ENCODE peak calls at places on chromosomes 5 and 9, in eight cellular contexts. A is cardiac fibroblast; L is mucosa of descending colon; U is brain microvascular endothelial cell; Y is heart left ventricle; O is K562; C is CD8-positive, alpha-beta T cell; P is PC-9. H is an unnamed sample.
A peak's percentile ranks its signal among the peaks of the same experiment; 100 is the strongest.

GRCh38 chr5:130110333-130110732 is 206.1 kb downstream of the CHSY3 start:
- DNase-seq in A (peak; percentile 25), L (no peak), U (peak; percentile 61), Y (no peak), O (no peak), C (no peak), P (no peak), H (no peak)

GRCh38 chr9:21883642-21884041 is 81.2 kb downstream of the MTAP start:
- DNase-seq in A (no peak), L (no peak), U (no peak), Y (no peak), O (no peak), C (no peak), P (no peak), H (no peak)

GRCh38 chr9:128051932-128052734 is 15.0 kb downstream of the NAIF1 start:
- DNase-seq in A (no peak), L (peak; percentile 58), U (no peak), Y (no peak), O (no peak), C (no peak), P (peak; percentile 86), H (no peak)

GRCh38 chr9:93093081-93093448 is 3.0 kb upstream of the CARD19 start:
- DNase-seq in A (no peak), L (no peak), U (no peak), Y (peak; percentile 17), O (no peak), C (no peak), P (no peak), H (no peak)

GRCh38 chr5:13249854-13250253 is 694.6 kb downstream of the DNAH5 start:
- DNase-seq in A (no peak), L (no peak), U (no peak), Y (no peak), O (no peak), C (no peak), P (no peak), H (no peak)

GRCh38 chr5:176671399-176671798 is 24.1 kb downstream of the TSPAN17 start:
- DNase-seq in A (no peak), L (no peak), U (no peak), Y (no peak), O (no peak), C (no peak), P (no peak), H (no peak)

GRCh38 chr5:31066655-31067328 is 126.7 kb upstream of the CDH6 start:
- DNase-seq in A (peak; percentile 79), L (no peak), U (peak; percentile 49), Y (no peak), O (no peak), C (no peak), P (no peak), H (no peak)

GRCh38 chr5:79189439-79190234 is 46.3 kb upstream of the JMY start:
- DNase-seq in A (peak; percentile 36), L (no peak), U (no peak), Y (no peak), O (no peak), C (no peak), P (no peak), H (peak; percentile 13)

GRCh38 chr9:80698725-80699124 is 990.6 kb downstream of the TLE1 start:
- DNase-seq in A (no peak), L (no peak), U (no peak), Y (no peak), O (no peak), C (no peak), P (no peak), H (no peak)

GRCh38 chr9:520315-520714 is 305.6 kb downstream of the DOCK8 start:
- DNase-seq in A (no peak), L (no peak), U (no peak), Y (no peak), O (no peak), C (no peak), P (no peak), H (no peak)

GRCh38 chr9:519579-519978 is 304.9 kb downstream of the DOCK8 start:
- DNase-seq in A (no peak), L (no peak), U (no peak), Y (no peak), O (no peak), C (no peak), P (no peak), H (no peak)

GRCh38 chr9:515665-516064 is 301.0 kb downstream of the DOCK8 start:
- DNase-seq in A (no peak), L (no peak), U (no peak), Y (no peak), O (no peak), C (no peak), P (no peak), H (no peak)

GRCh38 chr9:517993-518392 is 303.3 kb downstream of the DOCK8 start:
- DNase-seq in A (no peak), L (no peak), U (no peak), Y (no peak), O (no peak), C (no peak), P (no peak), H (no peak)

DNA sequence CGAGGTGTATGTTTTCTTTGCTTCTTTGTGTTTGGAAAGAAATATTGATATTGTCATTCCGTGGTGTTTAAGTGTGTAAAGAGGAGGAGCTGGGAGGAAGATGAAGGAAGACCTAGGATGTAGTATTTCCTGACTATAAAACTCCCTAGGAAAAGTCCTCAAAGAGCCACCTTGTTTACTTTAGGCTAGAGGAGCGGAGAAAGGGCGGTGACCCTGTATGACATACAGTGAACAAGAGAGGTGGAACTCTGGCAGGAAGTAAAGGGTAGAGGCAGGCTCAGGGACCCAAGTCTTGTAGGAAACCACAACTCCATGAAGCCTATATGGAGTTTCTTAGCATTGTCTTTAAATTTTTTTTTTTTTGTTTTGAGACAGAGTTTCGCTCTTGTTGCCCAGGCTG is 303.9 kb downstream of the DOCK8 start:
- DNase-seq in A (no peak), L (peak; percentile 74), U (no peak), Y (no peak), O (no peak), C (no peak), P (no peak), H (no peak)
- TF ChIP-seq CTCF in A (no peak), L (no peak), U (no peak), Y (no peak), O (no peak), C (no peak), P (no peak), H (no peak)

GRCh38 chr9:86601697-86602096 is 247.5 kb upstream of the TUT7 start:
- DNase-seq in A (no peak), L (no peak), U (no peak), Y (no peak), O (no peak), C (no peak), P (no peak), H (no peak)

GRCh38 chr9:86599565-86599964 is 245.4 kb upstream of the TUT7 start:
- DNase-seq in A (no peak), L (peak; percentile 6), U (no peak), Y (no peak), O (no peak), C (no peak), P (no peak), H (no peak)

GRCh38 chr9:86600977-86601376 is 246.8 kb upstream of the TUT7 start:
- DNase-seq in A (no peak), L (no peak), U (no peak), Y (no peak), O (no peak), C (no peak), P (no peak), H (no peak)

GRCh38 chr9:86600291-86600690 is 246.1 kb upstream of the TUT7 start:
- DNase-seq in A (peak; percentile 8), L (no peak), U (no peak), Y (no peak), O (no peak), C (no peak), P (peak; percentile 8), H (no peak)

GRCh38 chr9:86598411-86599239 is 244.4 kb upstream of the TUT7 start:
- DNase-seq in A (peak; percentile 24), L (no peak), U (no peak), Y (no peak), O (no peak), C (no peak), P (no peak), H (no peak)
- H3K4me3 ChIP-seq in A (no peak overlapping the region), L (no peak overlapping the region), U (no peak overlapping the region), Y (no peak overlapping the region), O (no peak overlapping the region), C (no peak overlapping the region), P (no peak overlapping the region), H (no peak overlapping the region)

GRCh38 chr9:119963798-119964372 is 594.6 kb upstream of the BRINP1 start:
- DNase-seq in A (peak; percentile 87), L (no peak), U (peak; percentile 75), Y (no peak), O (no peak), C (no peak), P (peak; percentile 46), H (peak; percentile 71)

GRCh38 chr9:119963258-119963797 is 594.1 kb upstream of the BRINP1 start:
- DNase-seq in A (peak; percentile 75), L (no peak), U (peak; percentile 43), Y (peak; percentile 21), O (no peak), C (no peak), P (no peak), H (no peak)

GRCh38 chr9:119967867-119968535 is 598.8 kb upstream of the BRINP1 start:
- DNase-seq in A (no peak), L (no peak), U (no peak), Y (no peak), O (no peak), C (no peak), P (no peak), H (no peak)

GRCh38 chr9:119974026-119974425 is 604.8 kb upstream of the BRINP1 start:
- DNase-seq in A (no peak), L (no peak), U (no peak), Y (no peak), O (no peak), C (no peak), P (no peak), H (no peak)

GRCh38 chr9:119968837-119969707 is 599.8 kb upstream of the BRINP1 start:
- DNase-seq in A (peak; percentile 76), L (peak; percentile 73), U (peak; percentile 74), Y (peak; percentile 71), O (peak; percentile 66), C (no peak), P (peak; percentile 60), H (peak; percentile 84)
- TF ChIP-seq CTCF in A (peak; percentile 98), L (peak; percentile 78), U (peak; percentile 98), Y (peak; percentile 93), O (peak; percentile 78), C (no peak), P (peak; percentile 85), H (peak; percentile 99)

GRCh38 chr5:74631088-74631960 is 9.2 kb downstream of the ENC1 start:
- DNase-seq in A (peak; percentile 84), L (no peak), U (peak; percentile 83), Y (no peak), O (no peak), C (peak; percentile 33), P (no peak), H (peak; percentile 90)
- H3K4me3 ChIP-seq in A (no peak overlapping the region), L (no peak overlapping the region), U (no peak overlapping the region), Y (no peak overlapping the region), O (no peak overlapping the region), C (no peak overlapping the region), P (peak overlapping the region; percentile 30), H (no peak overlapping the region)

GRCh38 chr5:10655686-10656075 is 91.8 kb downstream of the ANKRD33B start:
- DNase-seq in A (no peak), L (no peak), U (no peak), Y (no peak), O (no peak), C (no peak), P (no peak), H (no peak)
- TF ChIP-seq CTCF in A (no peak), L (no peak), U (no peak), Y (no peak), O (no peak), C (no peak), P (no peak), H (no peak)

H was measured in cardiac muscle cell.